ENCODE peak calls at places on chromosomes 16 and 17, in five cellular contexts. G is memory B cell; W is COR-L47; J is NCI-H2029 treated with DMSO at 0.1 percent for 48 hours; I is stimulated activated CD4-positive, alpha-beta T cell treated with anti-CD3 and anti-CD28 coated beads, Interleukin-2, amount 100 ng/mL, for 48 hours. N is an unnamed sample.

GRCh38 chr17:44636562-44636961 is 19.7 kb upstream of the MEIOC start:
- DNase-seq in I (no peak), W (peak), G (peak), J (peak), N (no peak)

GRCh38 chr17:38554430-38555350 is 51.1 kb downstream of the SRCIN1 start:
- DNase-seq in W (peak), G (no peak), I (no peak), J (peak), N (no peak)

GRCh38 chr17:51423421-51424160 is 163.2 kb downstream of the UTP18 start:
- DNase-seq in G (no peak), J (no peak), W (no peak), I (no peak), N (no peak)

GRCh38 chr17:72498671-72499210 is 377.9 kb downstream of the SOX9 start:
- DNase-seq in G (no peak), W (peak), J (peak), I (no peak), N (no peak)

GRCh38 chr16:67195676-67196075 is 3.3 kb upstream of the ELMO3 start:
- DNase-seq in I (no peak), J (no peak), G (no peak), W (no peak), N (no peak)

GRCh38 chr17:39169518-39169917 is 3.6 kb upstream of the ARL5C start:
- DNase-seq in I (no peak), G (no peak), J (no peak), W (no peak), N (no peak)

GRCh38 chr16:55240933-55241332 is 83.1 kb upstream of the IRX6 start:
- DNase-seq in W (peak), J (no peak), G (no peak), I (no peak), N (no peak)

GRCh38 chr16:11743308-11744074 is 834 bp upstream of the TXNDC11 start:
- DNase-seq in W (no peak), G (peak), I (peak), J (no peak), N (no peak)

GRCh38 chr17:76407509-76407908 is 23.1 kb downstream of the SPHK1 start:
- DNase-seq in G (no peak), J (no peak), I (no peak), W (no peak), N (no peak)

GRCh38 chr17:15441315-15441714 is 26.1 kb downstream of the CDRT4 start:
- DNase-seq in G (no peak), W (no peak), J (no peak), I (no peak), N (no peak)

GRCh38 chr16:85005278-85006069 is 5.9 kb downstream of the ZDHHC7 start:
- DNase-seq in J (no peak), G (no peak), W (no peak), I (no peak), N (no peak)

GRCh38 chr17:7644768-7645167 is 6.0 kb upstream of the ATP1B2 start:
- DNase-seq in I (no peak), J (no peak), G (no peak), W (no peak), N (no peak)

GRCh38 chr17:16981928-16982327 is 10.0 kb upstream of the TNFRSF13B start:
- DNase-seq in I (no peak), G (no peak), W (no peak), J (no peak), N (no peak)

GRCh38 chr16:49467540-49468372 is 94.2 kb downstream of the C16orf78 start:
- DNase-seq in I (no peak), J (no peak), W (no peak), G (no peak), N (no peak)

GRCh38 chr16:546909-547770 is 13.1 kb upstream of the PRR35 start:
- DNase-seq in J (no peak), G (no peak), I (peak), W (no peak), N (no peak)

N was measured in GM19239.